ENCODE peak calls at places on chromosomes 1 and 21, in seven cellular contexts. G is Karpas-422, V is fibroblast of lung, P is breast epithelium, I is esophagus squamous epithelium, S is hepatocyte, A is left ventricle myocardium inferior. Z is an unnamed sample.

GRCh38 chr1:173409613-173410012 is 67.5 kb upstream of the PRDX6 start:
- DNase-seq in V (peak; percentile 84), G (peak; percentile 77), I (no peak), P (no peak), A (peak; percentile 44), S (no peak), Z (no peak)

GRCh38 chr1:186482661-186483255 is 21.8 kb upstream of the PDC start:
- DNase-seq in S (peak; percentile 81), P (no peak), I (no peak), A (peak; percentile 33), V (peak; percentile 75), G (peak; percentile 82), Z (peak; percentile 63)

GRCh38 chr1:98327151-98327918 is 334.2 kb upstream of the SNX7 start:
- DNase-seq in V (peak; percentile 88), G (no peak), A (no peak), I (no peak), S (no peak), P (no peak), Z (no peak)

GRCh38 chr1:228490120-228491078 is 3.2 kb downstream of the RNF187 start:
- DNase-seq in A (peak; percentile 72), I (no peak), P (no peak), S (no peak), G (peak; percentile 85), V (peak; percentile 74), Z (no peak)

GRCh38 chr1:81600878-81601658 is 199.7 kb upstream of the ADGRL2 start:
- DNase-seq in A (no peak), G (no peak), V (no peak), P (no peak), I (no peak), S (no peak), Z (no peak)

GRCh38 chr1:225603538-225604354 is 49.2 kb downstream of the ENAH start:
- DNase-seq in I (no peak), V (peak; percentile 78), S (no peak), A (no peak), G (no peak), P (no peak), Z (no peak)

GRCh38 chr1:97920275-97920831 is 481 bp downstream of the DPYD start:
- DNase-seq in A (no peak), I (no peak), S (no peak), V (peak; percentile 44), G (peak; percentile 62), P (no peak), Z (no peak)

GRCh38 chr1:62362061-62362951 is 43.1 kb upstream of the KANK4 start:
- DNase-seq in G (no peak), P (peak; percentile 62), I (no peak), S (no peak), V (no peak), A (no peak), Z (no peak)

GRCh38 chr1:4678318-4678717 is 23.9 kb downstream of the AJAP1 start:
- DNase-seq in I (no peak), P (no peak), G (no peak), V (no peak), A (no peak), S (no peak), Z (no peak)

GRCh38 chr1:116915182-116915611 is 5.5 kb downstream of the PTGFRN start:
- DNase-seq in P (no peak), S (no peak), V (no peak), I (no peak), G (no peak), A (peak; percentile 22), Z (peak; percentile 32)

GRCh38 chr21:42923553-42924432 is 1.6 kb downstream of the ERVH48-1 start:
- DNase-seq in P (peak; percentile 70), I (no peak), S (peak; percentile 92), V (peak; percentile 91), A (peak; percentile 36), G (peak; percentile 97), Z (peak; percentile 86)

DNA sequence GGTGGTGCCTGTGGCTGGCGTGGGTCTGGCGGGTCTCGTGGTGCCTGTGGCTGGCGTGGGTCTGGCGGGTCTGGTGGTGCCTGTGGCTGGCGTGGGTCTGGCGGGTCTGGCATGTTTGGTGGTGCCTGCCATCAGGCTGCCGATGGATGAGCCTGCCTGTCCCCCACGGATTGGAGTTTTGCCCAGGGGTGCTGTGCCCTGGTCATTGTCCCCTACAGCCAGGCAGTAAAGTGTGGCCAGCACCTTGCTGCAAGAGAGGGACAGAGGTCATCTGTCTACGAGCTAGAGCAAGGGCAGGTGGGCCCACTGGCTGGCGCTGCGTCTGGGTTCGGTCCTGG is 41.8 kb downstream of the SKI start:
- DNase-seq in I (no peak), P (no peak), G (no peak), S (no peak), V (no peak), A (no peak), Z (no peak)
- H3K27ac ChIP-seq in I (peak overlapping the region; percentile 74), P (no peak overlapping the region), G (no peak overlapping the region), S (peak overlapping the region; percentile 73), V (peak overlapping the region; percentile 51), A (peak overlapping the region; percentile 78), Z (peak overlapping the region; percentile 68)

GRCh38 chr21:38229260-38229877 is 27.4 kb upstream of the KCNJ15 start:
- DNase-seq in G (peak; percentile 43), A (no peak), I (no peak), S (no peak), P (no peak), V (peak; percentile 22), Z (no peak)
- H3K9me3 ChIP-seq in G (peaks cover 34% of the 10 kb centered on the region), A (peaks cover 84% of the 10 kb centered on the region), I (peaks cover 6% of the 10 kb centered on the region), S (peaks cover 12% of the 10 kb centered on the region), P (peaks cover 56% of the 10 kb centered on the region), V (no peaks in the 10 kb centered on the region), Z (peaks cover 53% of the 10 kb centered on the region)

GRCh38 chr1:212607924-212608208 is 695 bp upstream of the ATF3 start:
- DNase-seq in G (no peak), S (no peak), A (no peak), V (no peak), P (peak; percentile 60), I (no peak), Z (no peak)
- H3K27me3 ChIP-seq in G (no peaks in the 10 kb centered on the region), S (peaks cover 2% of the 10 kb centered on the region), A (peaks cover 23% of the 10 kb centered on the region), V (peaks cover 40% of the 10 kb centered on the region), P (no peaks in the 10 kb centered on the region), I (no peaks in the 10 kb centered on the region), Z (peaks cover 8% of the 10 kb centered on the region)

GRCh38 chr1:204462229-204462561 is 32.4 kb downstream of the PIK3C2B start:
- DNase-seq in I (no peak), G (no peak), V (no peak), S (no peak), P (no peak), A (no peak), Z (no peak)

GRCh38 chr1:204464701-204465100 is 29.9 kb downstream of the PIK3C2B start:
- DNase-seq in P (no peak), A (no peak), I (no peak), S (no peak), G (no peak), V (no peak), Z (no peak)

GRCh38 chr1:204463125-204464060 is 31.2 kb downstream of the PIK3C2B start:
- DNase-seq in S (peak; percentile 44), G (no peak), A (peak; percentile 58), I (no peak), V (no peak), P (no peak), Z (peak; percentile 73)

GRCh38 chr1:204465469-204466415 is 28.9 kb downstream of the PIK3C2B start:
- DNase-seq in G (peak; percentile 69), P (no peak), S (no peak), V (no peak), I (no peak), A (no peak), Z (no peak)

DNA sequence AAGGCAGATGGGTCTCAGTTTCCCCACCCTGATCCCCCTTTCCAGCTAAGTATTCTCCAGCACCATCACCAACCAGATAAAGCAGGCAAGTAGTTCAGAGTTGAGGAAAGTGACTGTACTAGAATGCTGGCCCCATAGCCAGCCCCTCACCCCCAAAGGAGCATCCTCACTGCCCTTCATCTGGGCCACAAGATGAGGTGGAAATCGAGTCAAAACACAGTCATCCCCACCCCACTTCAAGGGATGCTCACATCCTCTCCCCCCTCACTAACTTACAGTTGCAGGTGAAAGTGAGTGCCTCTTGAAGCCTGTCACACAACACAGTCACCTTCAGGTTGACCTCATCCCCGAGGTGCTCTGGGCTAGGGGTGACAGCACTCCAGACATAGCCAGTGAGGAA is 30.4 kb downstream of the PIK3C2B start:
- DNase-seq in I (no peak), A (no peak), S (no peak), P (no peak), V (no peak), G (no peak), Z (no peak)
- H3K27ac ChIP-seq in I (peak overlapping the region; percentile 73), A (peak overlapping the region; percentile 97), S (peak overlapping the region; percentile 54), P (no peak overlapping the region), V (no peak overlapping the region), G (no peak overlapping the region), Z (peak overlapping the region; percentile 90)